ENCODE peak calls at places on chromosome 4, in six cellular contexts. H, M, S, B, E and D are unnamed samples.

GRCh38 chr4:23373269-23373668 is 516.6 kb downstream of the PPARGC1A start:
- DNase-seq in H (no peak), M (peak), S (no peak), B (no peak), E (peak), D (no peak)

GRCh38 chr4:142773505-142773904 is 72.6 kb downstream of the INPP4B start:
- DNase-seq in H (no peak), M (no peak), S (no peak), B (no peak), E (no peak), D (no peak)

GRCh38 chr4:56640907-56641493 is 40.1 kb downstream of the HOPX start:
- DNase-seq in H (no peak), M (no peak), S (no peak), B (no peak), E (no peak), D (no peak)

GRCh38 chr4:134958862-134959261 is 757.3 kb upstream of the PABPC4L start:
- DNase-seq in H (no peak), M (no peak), S (no peak), B (no peak), E (no peak), D (no peak)

GRCh38 chr4:130026185-130026584 is 930.2 kb downstream of the C4orf33 start:
- DNase-seq in H (no peak), M (no peak), S (no peak), B (no peak), E (no peak), D (no peak)

GRCh38 chr4:73704314-73705055 is 35.9 kb upstream of the CXCL8 start:
- DNase-seq in H (no peak), M (peak), S (no peak), B (peak), E (peak), D (peak)

GRCh38 chr4:59553739-59554126 is 1646.4 kb upstream of the ADGRL3 start:
- DNase-seq in H (no peak), M (no peak), S (no peak), B (no peak), E (peak), D (peak)

GRCh38 chr4:74218201-74218600 is 60.3 kb downstream of the MTHFD2L start:
- DNase-seq in H (no peak), M (no peak), S (no peak), B (no peak), E (no peak), D (no peak)

GRCh38 chr4:151850751-151851150 is 89.9 kb upstream of the GATB start:
- DNase-seq in H (no peak), M (no peak), S (no peak), B (peak), E (no peak), D (no peak)

GRCh38 chr4:82360298-82361177 is 13.3 kb downstream of the HNRNPD start:
- DNase-seq in H (peak), M (no peak), S (no peak), B (no peak), E (no peak), D (no peak)